ENCODE peak calls at places on chromosomes 3 and 15, in five cellular contexts. F is astrocyte of the spinal cord, Q is sigmoid colon, K is B cell, A is H9. V is an unnamed sample.

GRCh38 chr3:129587061-129587460 is 19.4 kb downstream of the PLXND1 start:
- DNase-seq in K (no peak), Q (peak), F (no peak), A (no peak), V (no peak)

GRCh38 chr3:43030162-43030935 is 51.2 kb downstream of the GASK1A start:
- DNase-seq in K (no peak), Q (no peak), F (no peak), A (no peak), V (no peak)

GRCh38 chr3:178439504-178439903 is 96.7 kb upstream of the KCNMB2 start:
- DNase-seq in Q (no peak), K (no peak), F (peak), A (no peak), V (no peak)

GRCh38 chr15:57477736-57478522 is 101.6 kb downstream of the CGNL1 start:
- DNase-seq in Q (no peak), K (no peak), A (peak), F (no peak), V (no peak)

GRCh38 chr15:52787123-52787503 is 3.0 kb downstream of the ONECUT1 start:
- DNase-seq in F (no peak), Q (no peak), A (peak), K (peak), V (no peak)

GRCh38 chr3:55066406-55067128 is 138.7 kb upstream of the LRTM1 start:
- DNase-seq in K (no peak), A (no peak), Q (no peak), F (peak), V (no peak)

GRCh38 chr3:66092175-66092990 is 53.7 kb upstream of the MAGI1 start:
- DNase-seq in F (no peak), K (no peak), A (no peak), Q (no peak), V (no peak)

GRCh38 chr3:14524311-14524711 is 15.8 kb downstream of the GRIP2 start:
- DNase-seq in A (peak), K (no peak), F (no peak), Q (peak), V (peak)

GRCh38 chr3:118938183-118938961 is 96.3 kb downstream of the IGSF11 start:
- DNase-seq in K (no peak), F (peak), A (no peak), Q (no peak), V (no peak)

GRCh38 chr3:13072239-13073041 is 789 bp downstream of the IQSEC1 start:
- DNase-seq in K (peak), A (peak), F (no peak), Q (no peak), V (no peak)

GRCh38 chr3:105647047-105647446 is 221.8 kb downstream of the CBLB start:
- DNase-seq in A (no peak), K (no peak), F (peak), Q (no peak), V (no peak)

GRCh38 chr3:42651248-42652091 is 2.0 kb upstream of the ZBTB47 start:
- DNase-seq in F (peak), A (peak), K (no peak), Q (no peak), V (no peak)

GRCh38 chr15:33068007-33068441 is 126.5 kb downstream of the FMN1 start:
- DNase-seq in Q (peak), A (peak), F (peak), K (peak), V (peak)

GRCh38 chr3:73624363-73625123 is at the start of gene PDZRN3:
- DNase-seq in F (peak), A (peak), K (no peak), Q (peak), V (peak)

GRCh38 chr3:168071971-168072645 is 23.6 kb downstream of the GOLIM4 start:
- DNase-seq in A (no peak), F (peak), K (no peak), Q (no peak), V (no peak)

GRCh38 chr3:41683666-41684350 is 278.1 kb downstream of the ULK4 start:
- DNase-seq in Q (no peak), A (no peak), K (no peak), F (peak), V (no peak)

GRCh38 chr3:112786002-112786590 is 60.6 kb downstream of the CD200R1L start:
- DNase-seq in A (no peak), Q (no peak), F (peak), K (no peak), V (no peak)

GRCh38 chr15:93894438-93894837 is 336.9 kb upstream of the MCTP2 start:
- DNase-seq in K (no peak), A (no peak), F (no peak), Q (no peak), V (no peak)

DNA sequence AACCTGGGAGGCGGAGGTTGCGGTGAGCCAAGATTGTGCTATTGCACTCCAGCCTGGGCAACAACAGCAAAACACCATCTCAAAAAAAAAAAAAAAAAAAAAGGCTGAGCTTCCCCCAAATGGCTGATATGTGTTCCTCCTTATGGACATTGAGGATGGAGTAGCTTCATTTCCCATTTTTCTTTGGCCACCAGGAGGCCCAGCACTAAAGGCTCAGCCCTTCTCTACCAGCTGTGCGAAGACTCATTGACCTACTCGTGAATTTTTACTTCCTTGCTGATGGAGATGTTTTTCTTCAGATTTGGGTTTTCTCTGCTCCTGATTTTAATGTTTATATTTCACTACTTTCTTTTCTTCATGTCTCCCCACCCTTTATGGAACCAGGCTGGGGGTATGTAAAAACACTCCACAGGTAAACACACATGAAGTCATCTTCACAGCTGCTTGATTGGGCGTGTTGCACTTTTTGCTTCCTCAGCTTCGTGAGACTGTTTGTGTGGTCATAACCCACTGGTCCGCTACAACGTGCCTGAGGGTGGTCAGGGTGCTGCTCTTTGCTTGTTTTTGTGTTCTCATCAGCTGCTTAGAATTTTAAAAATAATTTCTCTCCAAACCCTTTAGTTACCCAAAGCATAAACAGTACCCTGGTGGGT is 13.5 kb downstream of the SEMA4B start:
- DNase-seq in A (no peak), Q (no peak), F (no peak), K (peak), V (no peak)
- TF ChIP-seq CTCF in A (peak), Q (peak), F (peak), K (peak), V (peak)

DNA sequence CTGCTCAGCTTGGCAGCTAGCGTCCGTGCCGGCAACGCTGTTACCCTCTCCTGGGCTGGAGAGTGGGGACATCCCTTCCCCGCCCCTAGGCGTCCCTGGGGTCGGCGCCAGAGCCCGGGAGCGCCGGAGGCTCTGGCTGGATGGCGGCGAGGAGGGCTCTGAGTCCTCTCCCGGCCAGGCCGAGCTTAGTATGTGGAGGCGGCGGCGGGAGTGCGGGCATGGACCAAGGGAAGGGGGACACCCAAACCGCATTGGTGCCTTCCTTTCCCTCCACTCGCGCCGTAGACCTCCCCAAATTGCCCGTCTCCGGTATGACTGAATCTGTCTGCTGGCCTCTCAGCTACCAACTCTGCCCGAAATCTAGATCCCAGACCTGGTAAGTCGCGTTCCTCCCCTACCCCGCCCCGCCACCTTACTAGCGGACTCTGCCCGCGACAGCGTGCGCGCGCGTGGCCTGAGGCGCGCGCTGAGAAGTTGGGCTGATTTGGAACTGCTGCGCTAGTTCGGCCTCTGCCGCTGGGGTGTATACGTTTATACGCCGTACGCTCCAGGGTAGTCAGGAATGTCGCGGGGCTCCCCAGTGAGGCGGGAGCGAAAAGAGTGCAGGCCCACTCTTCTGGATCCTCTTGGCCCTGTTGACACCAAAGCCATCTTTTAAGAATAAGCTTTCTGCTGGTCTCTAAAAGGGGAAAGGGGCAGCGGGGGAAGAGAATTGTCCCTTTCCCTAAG is 12.2 kb downstream of the ZIC1 start:
- DNase-seq in K (no peak), F (peak), A (peak), Q (no peak), V (no peak)
- TF ChIP-seq CTCF in K (no peak), F (peak), A (peak), Q (no peak), V (no peak)

GRCh38 chr15:64333986-64334385 is 22.0 kb downstream of the CSNK1G1 start:
- DNase-seq in K (no peak), A (no peak), F (no peak), Q (no peak), V (no peak)

GRCh38 chr15:64340355-64340754 is 15.6 kb downstream of the CSNK1G1 start:
- DNase-seq in K (no peak), Q (no peak), A (no peak), F (no peak), V (no peak)

GRCh38 chr15:64333516-64333915 is 22.5 kb downstream of the CSNK1G1 start:
- DNase-seq in K (no peak), Q (no peak), A (no peak), F (no peak), V (no peak)

GRCh38 chr15:64337761-64338160 is 18.2 kb downstream of the CSNK1G1 start:
- DNase-seq in A (no peak), F (no peak), Q (no peak), K (no peak), V (no peak)

GRCh38 chr15:64334530-64334929 is 21.4 kb downstream of the CSNK1G1 start:
- DNase-seq in K (peak), F (no peak), Q (no peak), A (peak), V (no peak)
- TF ChIP-seq CTCF in K (no peak), F (no peak), Q (no peak), A (peak), V (no peak)

GRCh38 chr15:78347586-78348543 is 7.7 kb downstream of the CRABP1 start:
- DNase-seq in Q (no peak), F (no peak), A (no peak), K (no peak), V (peak)

GRCh38 chr15:78350058-78350457 is 9.9 kb downstream of the CRABP1 start:
- DNase-seq in A (no peak), K (no peak), Q (no peak), F (no peak), V (peak)

GRCh38 chr15:78343431-78343830 is 3.3 kb downstream of the CRABP1 start:
- DNase-seq in F (no peak), Q (no peak), K (no peak), A (no peak), V (no peak)

GRCh38 chr15:78341057-78341763 is 1.1 kb downstream of the CRABP1 start:
- DNase-seq in K (no peak), Q (no peak), A (peak), F (no peak), V (no peak)

GRCh38 chr15:78345726-78346125 is 5.6 kb downstream of the CRABP1 start:
- DNase-seq in Q (no peak), F (no peak), K (no peak), A (no peak), V (no peak)
- TF ChIP-seq CTCF in Q (no peak), F (no peak), K (no peak), A (no peak), V (no peak)

GRCh38 chr3:59052803-59053411 is 3.1 kb upstream of the CFAP20DC start:
- DNase-seq in A (peak), Q (no peak), K (peak), F (peak), V (no peak)
- TF ChIP-seq CTCF in A (peak), Q (peak), K (peak), F (peak), V (peak)